ENCODE peak calls at places on chromosomes 2 and 18, in eight cellular contexts. M is cardiac muscle cell, L is endothelial cell of umbilical vein, X is ovary, J is bronchial epithelial cell, N is fibroblast of pulmonary artery, B is heart left ventricle, P is GM06990. C is an unnamed sample.

GRCh38 chr18:74990563-74991081 is 218.3 kb downstream of the PTGR3 start:
- DNase-seq in M (no peak), L (peak; percentile 50), X (no peak), J (no peak), N (no peak), B (no peak), P (no peak), C (peak; percentile 66)

GRCh38 chr2:54553075-54553474 is 96.9 kb downstream of the SPTBN1 start:
- DNase-seq in M (no peak), L (no peak), X (no peak), J (no peak), N (no peak), B (no peak), P (no peak), C (no peak)

GRCh38 chr2:240461471-240462072 is 26.1 kb downstream of the GPC1 start:
- DNase-seq in M (no peak), L (no peak), X (no peak), J (no peak), N (no peak), B (peak; percentile 14), P (no peak), C (no peak)

GRCh38 chr2:215839309-215839708 is 174.0 kb downstream of the MREG start:
- DNase-seq in M (no peak), L (no peak), X (no peak), J (no peak), N (no peak), B (no peak), P (no peak), C (no peak)

GRCh38 chr18:10399465-10399864 is 55.0 kb upstream of the APCDD1 start:
- DNase-seq in M (no peak), L (no peak), X (no peak), J (no peak), N (no peak), B (no peak), P (no peak), C (no peak)

GRCh38 chr2:177172034-177172880 is 40.3 kb upstream of the HNRNPA3 start:
- DNase-seq in M (no peak), L (peak; percentile 52), X (no peak), J (peak; percentile 91), N (peak; percentile 68), B (no peak), P (no peak), C (peak; percentile 69)

GRCh38 chr18:77481541-77481940 is 231.9 kb downstream of the GALR1 start:
- DNase-seq in M (no peak), L (no peak), X (no peak), J (no peak), N (no peak), B (no peak), P (no peak), C (peak; percentile 66)

GRCh38 chr2:208040199-208041171 is 15.2 kb upstream of the PLEKHM3 start:
- DNase-seq in M (peak; percentile 70), L (peak; percentile 63), X (peak; percentile 68), J (peak; percentile 51), N (peak; percentile 85), B (peak; percentile 58), P (no peak), C (peak; percentile 90)

GRCh38 chr2:48601349-48601748 is 16.3 kb upstream of the GTF2A1L start:
- DNase-seq in M (peak; percentile 35), L (no peak), X (no peak), J (peak; percentile 12), N (peak; percentile 12), B (no peak), P (no peak), C (peak; percentile 43)

GRCh38 chr2:141710589-141711239 is 420.1 kb downstream of the LRP1B start:
- DNase-seq in M (no peak), L (no peak), X (no peak), J (no peak), N (no peak), B (no peak), P (no peak), C (no peak)

GRCh38 chr2:69138247-69138754 is 125.3 kb downstream of the ANTXR1 start:
- DNase-seq in M (no peak), L (peak; percentile 35), X (no peak), J (peak; percentile 78), N (peak; percentile 84), B (no peak), P (no peak), C (peak; percentile 88)

GRCh38 chr2:51903728-51904127 is 871.8 kb upstream of the NRXN1 start:
- DNase-seq in M (no peak), L (no peak), X (no peak), J (no peak), N (no peak), B (no peak), P (no peak), C (no peak)
- H3K4me3 ChIP-seq in M (no peak overlapping the region), L (no peak overlapping the region), X (no peak overlapping the region), J (no peak overlapping the region), N (no peak overlapping the region), B (no peak overlapping the region), P (no peak overlapping the region), C (no peak overlapping the region)

DNA sequence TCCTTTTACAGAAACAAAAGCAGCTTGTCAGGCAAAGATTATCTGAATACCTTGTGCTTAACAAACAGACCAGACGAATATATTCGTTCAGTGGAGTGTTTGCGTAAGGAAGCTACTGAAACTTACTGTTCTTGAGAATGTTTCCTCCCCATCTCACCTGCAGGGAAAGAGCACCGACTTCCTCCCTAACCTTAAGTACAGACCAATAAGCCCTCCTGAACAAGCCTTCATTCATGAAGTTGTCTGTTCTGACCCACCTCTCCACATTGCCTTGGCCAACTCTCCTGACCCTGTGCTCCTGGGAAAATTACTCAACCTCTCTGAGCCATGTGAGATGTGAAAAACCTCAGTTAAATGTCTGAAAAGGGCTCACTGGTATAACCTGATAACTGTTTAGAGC is 35.2 kb downstream of the STK39 start:
- DNase-seq in M (no peak), L (no peak), X (no peak), J (no peak), N (no peak), B (no peak), P (no peak), C (no peak)
- H3K4me3 ChIP-seq in M (no peak overlapping the region), L (no peak overlapping the region), X (no peak overlapping the region), J (no peak overlapping the region), N (no peak overlapping the region), B (no peak overlapping the region), P (no peak overlapping the region), C (no peak overlapping the region)

DNA sequence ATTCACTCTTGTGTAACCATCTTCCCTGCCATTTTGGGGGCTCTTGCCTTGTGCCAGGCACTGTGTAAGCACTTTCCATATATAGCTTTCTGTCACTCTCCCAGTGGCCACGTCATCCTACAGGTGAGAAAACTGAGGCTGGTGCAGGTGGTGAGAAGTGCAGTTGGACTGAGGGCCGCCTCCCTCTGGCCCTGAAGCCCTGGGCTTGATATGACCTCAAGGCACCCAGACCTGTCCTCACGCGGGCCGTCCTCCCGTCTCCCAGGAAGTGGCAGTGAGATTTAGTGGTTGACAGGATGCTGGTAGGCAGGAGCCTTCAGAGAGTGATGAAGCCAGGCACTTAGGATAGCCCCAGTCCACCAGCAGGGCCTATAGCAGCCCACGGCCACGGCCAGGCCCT is 30.5 kb downstream of the MAL start:
- DNase-seq in M (no peak), L (no peak), X (no peak), J (no peak), N (no peak), B (no peak), P (no peak), C (no peak)
- H3K4me3 ChIP-seq in M (no peak overlapping the region), L (no peak overlapping the region), X (no peak overlapping the region), J (no peak overlapping the region), N (no peak overlapping the region), B (no peak overlapping the region), P (no peak overlapping the region), C (no peak overlapping the region)

GRCh38 chr2:1707771-1708351 is 36.5 kb downstream of the PXDN start:
- DNase-seq in M (no peak), L (peak; percentile 92), X (peak; percentile 78), J (peak; percentile 95), N (peak; percentile 99), B (peak; percentile 85), P (no peak), C (peak; percentile 75)
- H3K4me3 ChIP-seq in M (no peak overlapping the region), L (no peak overlapping the region), X (no peak overlapping the region), J (no peak overlapping the region), N (peak overlapping the region; percentile 39), B (no peak overlapping the region), P (no peak overlapping the region), C (peak overlapping the region; percentile 16)